ENCODE peak calls at places on chromosome 1, in five cellular contexts. One of them, this sample, is unnamed.

GRCh38 chr1:182217071-182217470 is 155.6 kb upstream of the ZNF648 start:
- DNase-seq in HL-60: no peak
- DNase-seq in GM04504: peak
- DNase-seq in D341Med: no peak
- DNase-seq in HuH-7: no peak
- DNase-seq in this sample: no peak

GRCh38 chr1:43990271-43991199 is 864 bp upstream of the CCDC24 start:
- DNase-seq in HL-60: no peak
- DNase-seq in HuH-7: no peak
- DNase-seq in GM04504: no peak
- DNase-seq in D341Med: no peak
- DNase-seq in this sample: no peak

GRCh38 chr1:21294266-21295058 is 4.2 kb upstream of the ECE1 start:
- DNase-seq in GM04504: no peak
- DNase-seq in D341Med: no peak
- DNase-seq in HL-60: peak
- DNase-seq in HuH-7: no peak
- DNase-seq in this sample: no peak

GRCh38 chr1:94753171-94753972 is 66.8 kb upstream of the SLC44A3 start:
- DNase-seq in HuH-7: no peak
- DNase-seq in GM04504: no peak
- DNase-seq in HL-60: no peak
- DNase-seq in D341Med: no peak
- DNase-seq in this sample: no peak

GRCh38 chr1:241985787-241986186 is 13.1 kb downstream of the MAP1LC3C start:
- DNase-seq in HuH-7: peak
- DNase-seq in HL-60: no peak
- DNase-seq in GM04504: no peak
- DNase-seq in D341Med: peak
- DNase-seq in this sample: peak

GRCh38 chr1:167431909-167432650 is 86.2 kb downstream of the CD247 start:
- DNase-seq in HuH-7: no peak
- DNase-seq in D341Med: no peak
- DNase-seq in GM04504: no peak
- DNase-seq in HL-60: no peak
- DNase-seq in this sample: no peak

GRCh38 chr1:115632251-115633026 is 9.3 kb upstream of the VANGL1 start:
- DNase-seq in HL-60: no peak
- DNase-seq in D341Med: no peak
- DNase-seq in GM04504: no peak
- DNase-seq in HuH-7: no peak
- DNase-seq in this sample: no peak

GRCh38 chr1:55204997-55205396 is 10.2 kb downstream of the USP24 start:
- DNase-seq in D341Med: no peak
- DNase-seq in HL-60: no peak
- DNase-seq in HuH-7: no peak
- DNase-seq in GM04504: no peak
- DNase-seq in this sample: no peak

GRCh38 chr1:34518146-34518545 is 236.7 kb upstream of the GJB5 start:
- DNase-seq in D341Med: no peak
- DNase-seq in HuH-7: no peak
- DNase-seq in HL-60: no peak
- DNase-seq in GM04504: no peak
- DNase-seq in this sample: no peak

GRCh38 chr1:204574856-204575145 is 58.6 kb downstream of the MDM4 start:
- DNase-seq in HL-60: no peak
- DNase-seq in GM04504: no peak
- DNase-seq in D341Med: peak
- DNase-seq in HuH-7: no peak
- DNase-seq in this sample: no peak

GRCh38 chr1:10251325-10252103 is 41.1 kb downstream of the KIF1B start:
- DNase-seq in GM04504: peak
- DNase-seq in HL-60: no peak
- DNase-seq in D341Med: no peak
- DNase-seq in HuH-7: no peak
- DNase-seq in this sample: no peak

GRCh38 chr1:151702936-151703335 is 13.7 kb downstream of the CELF3 start:
- DNase-seq in D341Med: no peak
- DNase-seq in HuH-7: no peak
- DNase-seq in HL-60: no peak
- DNase-seq in GM04504: no peak
- DNase-seq in this sample: no peak

GRCh38 chr1:201139306-201139705 is 12.3 kb upstream of the ASCL5 start:
- DNase-seq in HL-60: no peak
- DNase-seq in GM04504: no peak
- DNase-seq in D341Med: no peak
- DNase-seq in HuH-7: no peak
- DNase-seq in this sample: no peak

GRCh38 chr1:37410080-37410479 is 64.3 kb upstream of the ZC3H12A start:
- DNase-seq in HL-60: no peak
- DNase-seq in GM04504: no peak
- DNase-seq in D341Med: no peak
- DNase-seq in HuH-7: no peak
- DNase-seq in this sample: no peak

GRCh38 chr1:180251526-180252305 is 21.7 kb downstream of the LHX4 start:
- DNase-seq in HL-60: no peak
- DNase-seq in GM04504: no peak
- DNase-seq in HuH-7: no peak
- DNase-seq in D341Med: no peak
- DNase-seq in this sample: no peak

GRCh38 chr1:10890391-10891073 is 94.1 kb upstream of the CASZ1 start:
- DNase-seq in GM04504: no peak
- DNase-seq in HL-60: no peak
- DNase-seq in HuH-7: no peak
- DNase-seq in D341Med: no peak
- DNase-seq in this sample: no peak

GRCh38 chr1:35452086-35452485 is 105.1 kb downstream of the KIAA0319L start:
- DNase-seq in D341Med: no peak
- DNase-seq in HL-60: peak
- DNase-seq in HuH-7: no peak
- DNase-seq in GM04504: peak
- DNase-seq in this sample: no peak

GRCh38 chr1:207840380-207840779 is 70.5 kb downstream of the CD34 start:
- DNase-seq in HuH-7: no peak
- DNase-seq in D341Med: no peak
- DNase-seq in GM04504: no peak
- DNase-seq in HL-60: no peak
- DNase-seq in this sample: peak

GRCh38 chr1:31872658-31873636 is 57.1 kb upstream of the SPOCD1 start:
- DNase-seq in D341Med: no peak
- DNase-seq in HL-60: no peak
- DNase-seq in HuH-7: no peak
- DNase-seq in GM04504: no peak
- DNase-seq in this sample: no peak

GRCh38 chr1:32358435-32358834 is 3.9 kb downstream of the FAM229A start:
- DNase-seq in GM04504: no peak
- DNase-seq in D341Med: no peak
- DNase-seq in HL-60: no peak
- DNase-seq in HuH-7: no peak
- DNase-seq in this sample: no peak

GRCh38 chr1:39782103-39782502 is 6.6 kb downstream of the BMP8B start:
- DNase-seq in HuH-7: no peak
- DNase-seq in HL-60: no peak
- DNase-seq in GM04504: no peak
- DNase-seq in D341Med: no peak
- DNase-seq in this sample: no peak

GRCh38 chr1:17795836-17796645 is 40.9 kb downstream of the ACTL8 start:
- DNase-seq in D341Med: no peak
- DNase-seq in HL-60: no peak
- DNase-seq in GM04504: no peak
- DNase-seq in HuH-7: no peak
- DNase-seq in this sample: no peak

GRCh38 chr1:43704838-43705237 is 2.5 kb upstream of the ST3GAL3 start:
- DNase-seq in HuH-7: no peak
- DNase-seq in HL-60: no peak
- DNase-seq in D341Med: peak
- DNase-seq in GM04504: peak
- DNase-seq in this sample: no peak

GRCh38 chr1:184595609-184596008 is 159.0 kb downstream of the EDEM3 start:
- DNase-seq in HL-60: no peak
- DNase-seq in GM04504: peak
- DNase-seq in HuH-7: no peak
- DNase-seq in D341Med: no peak
- DNase-seq in this sample: no peak

GRCh38 chr1:186620951-186621350 is 59.3 kb downstream of the PTGS2 start:
- DNase-seq in GM04504: peak
- DNase-seq in HL-60: peak
- DNase-seq in D341Med: no peak
- DNase-seq in HuH-7: no peak
- DNase-seq in this sample: no peak

GRCh38 chr1:6373961-6374720 is 19.4 kb downstream of the ACOT7 start:
- DNase-seq in HL-60: no peak
- DNase-seq in GM04504: no peak
- DNase-seq in HuH-7: no peak
- DNase-seq in D341Med: no peak
- DNase-seq in this sample: no peak

This sample was measured in Caco-2.